ENCODE peak calls at places on chromosomes 5 and 9, in eight cellular contexts. J, C, R, P, O, X, D and I are unnamed samples.

GRCh38 chr5:135993894-135994514 is 34.8 kb upstream of the TGFBI start:
- DNase-seq in D (no peak), O (peak; percentile 78), P (no peak), R (peak; percentile 79), C (no peak), X (no peak), J (peak; percentile 84), I (peak; percentile 44)

GRCh38 chr5:80255425-80255751 is 460 bp downstream of the SERINC5 start:
- DNase-seq in R (no peak), J (peak; percentile 49), P (peak; percentile 75), O (peak; percentile 54), X (peak; percentile 41), C (peak; percentile 67), D (no peak), I (peak; percentile 53)

GRCh38 chr9:72292184-72292787 is 72.7 kb downstream of the ZFAND5 start:
- DNase-seq in C (no peak), R (peak; percentile 58), P (no peak), D (no peak), X (no peak), O (peak; percentile 75), J (peak; percentile 31), I (no peak)

GRCh38 chr5:10364186-10364689 is 10.7 kb downstream of the MARCHF6 start:
- DNase-seq in R (no peak), D (no peak), P (no peak), J (no peak), O (no peak), C (no peak), X (no peak), I (no peak)

GRCh38 chr9:129703667-129704355 is 38.4 kb downstream of the PRRX2 start:
- DNase-seq in O (peak; percentile 31), P (no peak), X (no peak), R (no peak), C (peak; percentile 64), J (no peak), D (no peak), I (peak; percentile 68)

GRCh38 chr9:72856985-72857631 is 95.7 kb downstream of the ALDH1A1 start:
- DNase-seq in O (peak; percentile 77), J (peak; percentile 66), D (no peak), X (no peak), R (peak; percentile 74), C (no peak), P (peak; percentile 20), I (peak; percentile 47)

GRCh38 chr5:39947657-39948056 is 522.9 kb upstream of the DAB2 start:
- DNase-seq in X (no peak), R (no peak), P (no peak), D (no peak), J (peak; percentile 20), O (peak; percentile 7), C (no peak), I (no peak)

GRCh38 chr9:115146581-115147021 is 28.6 kb upstream of the TNC start:
- DNase-seq in C (no peak), J (peak; percentile 75), R (no peak), X (peak; percentile 23), O (peak; percentile 90), P (no peak), D (no peak), I (peak; percentile 69)

GRCh38 chr5:83434929-83435328 is 36.6 kb upstream of the VCAN start:
- DNase-seq in R (no peak), D (no peak), X (no peak), O (peak; percentile 34), C (no peak), J (no peak), P (no peak), I (no peak)

GRCh38 chr5:172549708-172550095 is 91.4 kb upstream of the NEURL1B start:
- DNase-seq in R (no peak), O (no peak), X (no peak), D (no peak), P (no peak), J (no peak), C (no peak), I (no peak)

GRCh38 chr5:429453-430188 is 13.4 kb upstream of the EXOC3 start:
- DNase-seq in R (no peak), C (no peak), X (no peak), J (peak; percentile 38), P (no peak), O (peak; percentile 54), D (no peak), I (no peak)

GRCh38 chr9:18352716-18353115 is 121.2 kb upstream of the ADAMTSL1 start:
- DNase-seq in C (no peak), D (no peak), P (no peak), O (no peak), J (no peak), X (no peak), R (no peak), I (no peak)

GRCh38 chr9:96441798-96442445 is 8.0 kb upstream of the HABP4 start:
- DNase-seq in D (no peak), J (no peak), X (no peak), P (no peak), O (peak; percentile 44), R (no peak), C (no peak), I (no peak)

GRCh38 chr5:180668835-180669596 is 19.6 kb upstream of the FLT4 start:
- DNase-seq in X (no peak), J (no peak), R (no peak), D (no peak), C (no peak), P (no peak), O (no peak), I (no peak)

GRCh38 chr9:129386812-129387177 is 208.7 kb upstream of the IER5L start:
- DNase-seq in J (no peak), X (no peak), P (no peak), C (no peak), D (no peak), O (no peak), R (no peak), I (peak; percentile 14)

GRCh38 chr9:9670454-9670853 is 942.3 kb downstream of the PTPRD start:
- DNase-seq in R (no peak), D (no peak), P (no peak), J (no peak), X (no peak), O (no peak), C (no peak), I (no peak)

GRCh38 chr9:120099064-120099463 is 480.9 kb downstream of the CDK5RAP2 start:
- DNase-seq in P (no peak), C (no peak), O (no peak), D (no peak), X (no peak), R (no peak), J (no peak), I (no peak)

GRCh38 chr5:152462021-152462721 is 57.1 kb upstream of the NMUR2 start:
- DNase-seq in P (no peak), D (no peak), C (no peak), J (no peak), R (no peak), X (no peak), O (no peak), I (no peak)
- H3K27me3 ChIP-seq in P (no peaks in the 10 kb centered on the region), D (no peaks in the 10 kb centered on the region), C (no peaks in the 10 kb centered on the region), J (no peaks in the 10 kb centered on the region), R (no peaks in the 10 kb centered on the region), X (no peaks in the 10 kb centered on the region), O (no peaks in the 10 kb centered on the region), I (no peaks in the 10 kb centered on the region)

GRCh38 chr9:74742176-74742575 is 145.5 kb downstream of the TRPM6 start:
- DNase-seq in P (no peak), J (no peak), C (no peak), R (no peak), O (no peak), X (no peak), D (no peak), I (no peak)

DNA sequence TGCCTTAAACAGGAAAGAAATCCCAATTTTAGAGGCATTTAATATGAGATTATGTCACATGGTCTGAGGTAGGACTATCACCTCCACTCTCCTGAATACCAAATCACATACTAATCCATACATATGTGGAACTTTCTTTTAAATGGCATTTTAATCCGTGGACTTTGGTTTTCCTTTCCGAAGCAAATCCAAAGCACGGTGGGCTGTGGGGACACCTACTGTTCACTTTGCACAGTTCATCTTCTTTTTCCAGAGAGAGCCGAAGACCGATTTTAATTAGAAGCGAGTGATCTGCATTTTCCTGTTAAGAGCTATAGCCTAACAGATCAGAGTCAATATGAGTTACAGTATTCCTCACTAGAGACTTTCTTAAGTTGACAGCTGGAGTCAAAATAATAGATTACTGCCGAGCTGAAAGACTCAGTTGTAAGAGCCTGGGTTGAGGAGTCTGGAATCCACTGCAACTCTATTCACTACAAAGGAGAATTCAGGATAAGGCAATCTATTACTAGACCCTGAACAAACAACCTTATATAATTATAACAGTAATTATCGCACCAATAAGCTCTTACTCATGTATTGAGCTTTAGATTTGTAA is 144.8 kb downstream of the TRPM6 start:
- DNase-seq in R (peak; percentile 44), J (peak; percentile 27), C (no peak), X (no peak), D (no peak), O (peak; percentile 63), P (peak; percentile 47), I (no peak)
- TF ChIP-seq CTCF in R (peak; percentile 43), J (peak; percentile 89), C (peak; percentile 67), X (peak; percentile 38), D (peak; percentile 49), O (peak; percentile 81), P (peak; percentile 59), I (peak; percentile 68)

DNA sequence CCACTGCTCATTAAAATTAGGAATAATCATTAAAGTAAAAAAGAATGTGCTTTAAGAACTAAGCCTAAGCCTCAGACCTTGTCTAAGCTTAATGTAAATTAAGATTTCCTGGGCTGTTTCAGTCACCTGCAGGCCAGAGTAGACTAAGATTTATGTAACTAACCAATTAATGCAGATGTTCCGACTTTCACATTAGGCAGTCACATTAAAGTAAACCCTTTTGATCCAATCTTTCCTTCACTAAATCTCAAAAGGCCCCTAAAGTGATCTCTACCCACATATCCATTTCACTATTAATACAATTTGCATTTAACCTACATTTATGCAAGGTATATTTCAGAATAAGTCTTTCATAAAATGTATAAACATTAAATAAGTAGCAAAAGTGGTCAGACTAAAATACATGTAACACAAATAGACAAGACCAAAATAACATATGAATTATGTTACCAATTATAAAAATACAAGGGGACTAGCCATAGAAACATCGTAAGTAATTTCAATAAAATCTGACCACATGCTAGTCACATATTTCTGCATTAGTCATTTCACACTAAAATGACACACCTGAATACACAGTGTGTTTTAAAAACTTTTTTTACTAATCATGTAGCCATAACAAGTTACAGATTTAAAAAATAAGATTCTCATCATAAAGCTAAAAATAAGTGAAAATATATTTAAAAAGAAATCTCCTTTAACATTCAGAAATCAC is 7.7 kb downstream of the NR3C1 start:
- DNase-seq in R (no peak), O (no peak), D (no peak), P (no peak), C (no peak), J (no peak), X (no peak), I (no peak)
- H3K4me3 ChIP-seq in R (no peak overlapping the region), O (peak overlapping the region; percentile 100), D (no peak overlapping the region), P (peak overlapping the region; percentile 31), C (peak overlapping the region; percentile 93), J (no peak overlapping the region), X (peak overlapping the region; percentile 80), I (no peak overlapping the region)

GRCh38 chr9:136655244-136656225 is 7.2 kb upstream of the EGFL7 start:
- DNase-seq in C (peak; percentile 45), P (no peak), X (no peak), D (peak; percentile 60), R (peak; percentile 99), J (no peak), O (no peak), I (peak; percentile 28)
- H3K27me3 ChIP-seq in C (no peaks in the 10 kb centered on the region), P (peaks cover 27% of the 10 kb centered on the region), X (peaks cover 16% of the 10 kb centered on the region), D (no peaks in the 10 kb centered on the region), R (no peaks in the 10 kb centered on the region), J (no peaks in the 10 kb centered on the region), O (peaks cover 9% of the 10 kb centered on the region), I (no peaks in the 10 kb centered on the region)